ENCODE peak calls at places on chromosomes 4 and X, in nine cellular contexts. P is BJ, D is nephron progenitor cell, K is osteocyte, F is kidney tubule cell, G is esophagus muscularis mucosa, I is SJSA1, A is kidney epithelial cell, X is body of pancreas. V is an unnamed sample.

GRCh38 chrX:29447867-29448266 is 767.5 kb upstream of the MAGEB2 start:
- DNase-seq in A (no peak), I (no peak), P (no peak), G (no peak), X (no peak), D (no peak), K (no peak), F (no peak), V (no peak)

GRCh38 chr4:151437505-151437904 is 28.5 kb downstream of the FHIP1A start:
- DNase-seq in P (no peak), X (no peak), D (no peak), K (no peak), G (no peak), A (no peak), I (no peak), F (no peak), V (no peak)

GRCh38 chr4:182876427-182876826 is 40.8 kb downstream of the DCTD start:
- DNase-seq in D (no peak), X (no peak), K (no peak), A (no peak), P (no peak), G (no peak), F (no peak), I (no peak), V (no peak)

GRCh38 chrX:126170715-126171114 is 4.6 kb upstream of the DCAF12L2 start:
- DNase-seq in P (no peak), I (no peak), K (no peak), X (no peak), D (no peak), A (no peak), G (no peak), F (no peak), V (no peak)

GRCh38 chr4:109798866-109799265 is 2.9 kb downstream of the CFI start:
- DNase-seq in K (no peak), A (no peak), G (no peak), X (no peak), I (no peak), D (no peak), F (no peak), P (no peak), V (no peak)

GRCh38 chrX:23907106-23907495 is 637 bp downstream of the APOO start:
- DNase-seq in K (no peak), G (no peak), A (no peak), D (no peak), F (no peak), X (no peak), I (no peak), P (no peak), V (no peak)

GRCh38 chrX:63713510-63713909 is 71.5 kb downstream of the ARHGEF9 start:
- DNase-seq in I (no peak), P (peak), K (no peak), F (no peak), A (no peak), X (no peak), D (no peak), G (no peak), V (no peak)

GRCh38 chrX:39613997-39614679 is 483.6 kb downstream of the BCOR start:
- DNase-seq in X (peak), P (no peak), G (no peak), A (no peak), I (peak), D (no peak), K (no peak), F (peak), V (no peak)

GRCh38 chrX:108511721-108512120 is 72.1 kb downstream of the COL4A5 start:
- DNase-seq in P (no peak), X (no peak), F (no peak), I (no peak), G (no peak), A (no peak), K (no peak), D (no peak), V (no peak)

GRCh38 chrX:111041018-111041462 is 55.0 kb upstream of the PAK3 start:
- DNase-seq in A (peak), G (no peak), P (peak), F (peak), X (peak), I (peak), D (no peak), K (no peak), V (peak)

GRCh38 chr4:135325264-135325663 is 1123.7 kb upstream of the PABPC4L start:
- DNase-seq in D (no peak), I (no peak), K (no peak), F (no peak), G (no peak), P (no peak), A (no peak), X (no peak), V (no peak)

GRCh38 chr4:168877779-168878491 is 132.1 kb downstream of the CBR4 start:
- DNase-seq in D (peak), X (peak), A (no peak), P (no peak), I (no peak), F (peak), G (no peak), K (peak), V (peak)

GRCh38 chr4:1667273-1667672 is 16.8 kb downstream of the FAM53A start:
- DNase-seq in F (no peak), I (no peak), X (no peak), D (no peak), A (no peak), K (no peak), P (no peak), G (no peak), V (no peak)

GRCh38 chr4:150579591-150580234 is 2.2 kb upstream of the MAB21L2 start:
- DNase-seq in A (no peak), P (no peak), D (peak), K (peak), I (no peak), G (no peak), F (peak), X (no peak), V (no peak)

GRCh38 chrX:9420513-9420912 is 44.3 kb upstream of the TBL1X start:
- DNase-seq in I (no peak), F (no peak), K (no peak), G (no peak), P (no peak), X (no peak), D (no peak), A (no peak), V (no peak)

GRCh38 chrX:92213781-92214180 is 434.6 kb downstream of the PCDH11X start:
- DNase-seq in K (no peak), P (no peak), G (no peak), I (no peak), A (no peak), X (no peak), F (peak), D (no peak), V (no peak)

GRCh38 chr4:180205276-180205675 is 2037.9 kb upstream of the TENM3 start:
- DNase-seq in X (no peak), P (no peak), D (no peak), A (no peak), G (no peak), I (no peak), K (no peak), F (no peak), V (no peak)

GRCh38 chrX:40096395-40097091 is 1.2 kb downstream of the BCOR start:
- DNase-seq in G (no peak), F (peak), I (peak), X (peak), P (no peak), D (peak), K (no peak), A (no peak), V (peak)

GRCh38 chrX:148878371-148878770 is 378.0 kb downstream of the AFF2 start:
- DNase-seq in P (no peak), X (no peak), G (no peak), K (no peak), D (no peak), F (peak), A (peak), I (peak), V (no peak)

GRCh38 chr4:680931-681645 is 6.7 kb downstream of the MYL5 start:
- DNase-seq in F (peak), I (no peak), P (no peak), K (no peak), X (peak), G (no peak), A (no peak), D (peak), V (peak)

GRCh38 chr4:74794341-74794801 is at the start of gene BTC:
- DNase-seq in X (peak), K (peak), D (peak), A (no peak), P (no peak), F (peak), G (no peak), I (no peak), V (no peak)

GRCh38 chr4:7192252-7193039 is at the start of gene SORCS2:
- DNase-seq in A (no peak), I (peak), F (peak), G (no peak), D (peak), K (peak), X (peak), P (no peak), V (peak)

GRCh38 chr4:185888676-185889075 is 76.7 kb upstream of the SORBS2 start:
- DNase-seq in G (no peak), X (no peak), A (no peak), D (no peak), K (no peak), I (no peak), F (no peak), P (no peak), V (no peak)

GRCh38 chr4:69649629-69650028 is 3.4 kb downstream of the UGT2A1 start:
- DNase-seq in A (no peak), G (no peak), F (no peak), I (no peak), D (no peak), K (no peak), P (no peak), X (no peak), V (no peak)

GRCh38 chr4:40702800-40703151 is 47.0 kb upstream of the NSUN7 start:
- DNase-seq in A (no peak), K (no peak), D (no peak), P (no peak), X (no peak), G (no peak), F (no peak), I (no peak), V (no peak)

GRCh38 chr4:163484906-163485305 is 9.6 kb upstream of the TMA16 start:
- DNase-seq in X (peak), K (no peak), F (peak), A (peak), G (no peak), P (no peak), D (peak), I (peak), V (peak)

GRCh38 chr4:153639556-153640475 is 44.3 kb upstream of the TLR2 start:
- DNase-seq in I (no peak), G (no peak), K (no peak), A (no peak), D (no peak), P (no peak), F (peak), X (no peak), V (no peak)

GRCh38 chrX:53441531-53442321 is 7.6 kb upstream of the HSD17B10 start:
- DNase-seq in F (peak), I (peak), G (no peak), D (peak), P (no peak), K (peak), X (peak), A (no peak), V (peak)

GRCh38 chrX:10030570-10030969 is 63.4 kb downstream of the CLDN34 start:
- DNase-seq in A (peak), P (no peak), X (no peak), G (no peak), K (no peak), I (no peak), F (peak), D (no peak), V (no peak)

GRCh38 chrX:80511969-80512760 is 91.9 kb downstream of the TENT5D start:
- DNase-seq in G (no peak), F (peak), D (no peak), K (no peak), A (no peak), P (no peak), I (no peak), X (no peak), V (no peak)

GRCh38 chrX:3435057-3435456 is 88.6 kb upstream of the MXRA5 start:
- DNase-seq in P (no peak), F (no peak), X (no peak), G (no peak), D (no peak), A (no peak), K (no peak), I (no peak), V (no peak)

GRCh38 chr4:3303445-3303824 is 10.6 kb downstream of the RGS12 start:
- DNase-seq in P (no peak), K (no peak), I (no peak), G (no peak), A (no peak), F (no peak), X (no peak), D (no peak), V (no peak)

GRCh38 chrX:10952619-10953018 is 158.5 kb upstream of the HCCS start:
- DNase-seq in P (no peak), A (no peak), K (no peak), I (no peak), D (no peak), F (no peak), X (no peak), G (no peak), V (no peak)

GRCh38 chrX:19017271-19017670 is 33.4 kb upstream of the PHKA2 start:
- DNase-seq in X (no peak), K (no peak), P (no peak), I (peak), F (peak), G (no peak), D (peak), A (no peak), V (no peak)

V was measured in effector memory CD8-positive, alpha-beta T cell.